ENCODE peak calls at places on chromosomes 1 and 21, in five cellular contexts. D is heart left ventricle, L is fibroblast of mammary gland, C is retinal pigment epithelial cell, J is psoas muscle. H is an unnamed sample.

GRCh38 chr1:180131510-180131909 is 23.2 kb upstream of the QSOX1 start:
- DNase-seq in D (no peak), J (peak; percentile 18), L (peak; percentile 95), C (no peak), H (peak; percentile 96)

GRCh38 chr1:199522936-199523335 is 504.6 kb upstream of the NR5A2 start:
- DNase-seq in D (no peak), L (peak; percentile 22), C (no peak), J (no peak), H (peak; percentile 44)

GRCh38 chr1:173507205-173507846 is 30.2 kb downstream of the PRDX6 start:
- DNase-seq in D (no peak), L (peak; percentile 59), C (peak; percentile 95), J (no peak), H (peak; percentile 68)

GRCh38 chr1:20233866-20234265 is 47.5 kb upstream of the PLA2G2C start:
- DNase-seq in L (peak; percentile 7), D (no peak), C (no peak), J (no peak), H (no peak)

GRCh38 chr1:14713077-14713476 is 114.6 kb downstream of the KAZN start:
- DNase-seq in J (no peak), L (no peak), C (no peak), D (no peak), H (no peak)

GRCh38 chr21:43590220-43590619 is 69.1 kb downstream of the HSF2BP start:
- DNase-seq in J (no peak), D (no peak), C (no peak), L (peak; percentile 65), H (peak; percentile 68)

GRCh38 chr1:214416417-214417212 is 134.8 kb downstream of the PTPN14 start:
- DNase-seq in D (no peak), L (peak; percentile 87), C (no peak), J (no peak), H (peak; percentile 55)

GRCh38 chr1:237043846-237044636 is 2.1 kb downstream of the RYR2 start:
- DNase-seq in L (no peak), J (no peak), D (no peak), C (no peak), H (no peak)

GRCh38 chr1:152774875-152775274 is at the start of gene LCE1F:
- DNase-seq in C (no peak), L (no peak), J (no peak), D (no peak), H (no peak)

GRCh38 chr1:96923753-96924152 is 202.2 kb downstream of the PTBP2 start:
- DNase-seq in C (no peak), D (no peak), L (no peak), J (no peak), H (no peak)

GRCh38 chr1:54403377-54403776 is 2.8 kb downstream of the SSBP3 start:
- DNase-seq in L (no peak), C (no peak), J (no peak), D (no peak), H (no peak)

GRCh38 chr1:161074676-161075368 is 5.1 kb upstream of the ARHGAP30 start:
- DNase-seq in C (no peak), J (no peak), D (no peak), L (no peak), H (no peak)

DNA sequence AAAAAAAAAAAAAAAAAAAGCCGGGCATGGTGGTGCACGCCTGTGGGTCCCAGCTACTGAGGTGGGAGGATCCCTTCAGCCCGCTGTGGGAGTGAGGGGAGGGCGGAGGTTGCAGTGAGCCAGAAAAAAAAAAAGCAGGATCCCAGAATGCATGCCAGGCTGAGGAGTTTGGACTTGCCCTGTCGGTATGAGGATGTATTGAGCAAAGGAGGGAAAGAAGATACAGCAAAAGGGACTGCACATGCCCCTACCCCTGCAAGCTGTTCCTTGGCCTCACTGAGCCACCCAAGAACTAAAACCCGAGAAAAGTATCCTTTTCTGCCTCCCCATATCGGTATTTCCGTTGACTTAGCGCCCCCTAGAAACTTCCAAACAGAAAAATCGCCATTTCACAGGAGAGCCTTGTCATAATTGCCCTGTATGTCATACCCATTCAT is 1.3 kb upstream of the GPATCH4 start:
- DNase-seq in D (no peak), L (peak; percentile 30), C (no peak), J (no peak), H (no peak)
- TF ChIP-seq CTCF in D (no peak), L (peak; percentile 43), C (peak; percentile 51), J (no peak), H (peak; percentile 38)

DNA sequence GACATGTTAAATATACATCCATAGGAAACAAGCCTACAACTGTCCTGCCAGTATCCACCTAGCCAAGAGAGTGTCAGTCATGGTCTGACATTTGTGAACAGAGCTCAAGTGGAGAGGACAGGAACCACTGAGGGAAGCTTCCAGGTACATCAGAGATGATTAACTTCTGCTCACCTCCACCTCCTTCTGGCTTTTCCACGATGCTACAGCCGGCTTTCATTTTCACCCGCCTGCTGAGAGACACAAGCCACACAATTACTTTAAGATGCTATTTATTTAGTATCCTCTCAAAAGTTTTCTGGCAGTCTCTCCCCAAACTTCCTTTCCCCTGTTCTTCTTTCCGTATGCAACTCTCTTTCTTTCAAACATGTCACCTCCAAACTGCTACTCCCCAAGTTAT is 2.1 kb downstream of the ETV3 start:
- DNase-seq in D (no peak), C (no peak), L (no peak), J (no peak), H (no peak)
- H3K4me3 ChIP-seq in D (no peak overlapping the region), C (no peak overlapping the region), L (no peak overlapping the region), J (no peak overlapping the region), H (peak overlapping the region; percentile 95)

GRCh38 chr1:84668185-84668584 is 22.1 kb downstream of the SSX2IP start:
- DNase-seq in L (peak; percentile 34), D (no peak), C (no peak), J (no peak), H (peak; percentile 8)
- TF ChIP-seq CTCF in L (peak; percentile 32), D (no peak), C (peak; percentile 43), J (peak; percentile 25), H (no peak)

GRCh38 chr21:45468971-45469272 is 64.0 kb downstream of the COL18A1 start:
- DNase-seq in C (no peak), L (no peak), J (peak; percentile 10), D (no peak), H (no peak)
- H3K4me3 ChIP-seq in C (no peak overlapping the region), L (no peak overlapping the region), J (no peak overlapping the region), D (no peak overlapping the region), H (no peak overlapping the region)

DNA sequence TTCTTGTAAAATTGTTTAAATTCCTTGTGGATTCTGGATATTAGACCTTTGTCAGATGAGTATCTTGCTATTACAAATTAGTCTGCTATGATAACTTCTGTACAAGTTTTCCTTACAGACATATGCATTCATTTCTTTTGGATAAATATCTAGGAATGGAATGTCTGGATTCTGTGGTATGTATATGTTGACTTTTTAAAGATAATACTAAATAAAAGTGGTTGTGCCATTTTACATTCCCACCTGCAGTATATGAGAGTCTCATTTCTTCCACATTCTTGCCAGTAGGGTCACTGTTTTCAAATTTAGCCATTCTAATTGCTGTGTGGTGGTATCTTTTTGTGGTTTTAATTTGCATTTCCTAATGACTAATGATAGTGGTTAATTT is 53.9 kb downstream of the SYDE2 start:
- DNase-seq in D (no peak), J (no peak), C (no peak), L (no peak), H (peak; percentile 61)
- TF ChIP-seq CTCF in D (no peak), J (no peak), C (peak; percentile 38), L (peak; percentile 18), H (peak; percentile 39)

GRCh38 chr21:34877485-34878128 is 171.5 kb downstream of the RUNX1 start:
- DNase-seq in D (no peak), C (no peak), J (no peak), L (no peak), H (no peak)

GRCh38 chr21:34878940-34879339 is 170.2 kb downstream of the RUNX1 start:
- DNase-seq in D (no peak), J (no peak), L (no peak), C (no peak), H (no peak)

GRCh38 chr21:34880401-34880800 is 168.7 kb downstream of the RUNX1 start:
- DNase-seq in L (no peak), D (no peak), J (no peak), C (no peak), H (no peak)

GRCh38 chr21:34875830-34876229 is 173.3 kb downstream of the RUNX1 start:
- DNase-seq in J (no peak), D (no peak), C (no peak), L (no peak), H (no peak)

GRCh38 chr21:34878501-34878900 is 170.6 kb downstream of the RUNX1 start:
- DNase-seq in D (no peak), C (no peak), L (no peak), J (no peak), H (no peak)
- H3K4me3 ChIP-seq in D (no peak overlapping the region), C (no peak overlapping the region), L (no peak overlapping the region), J (no peak overlapping the region), H (peak overlapping the region; percentile 7)

H was measured in AG10803.